ENCODE peak calls at places on chromosomes 12 and 14, in ten cellular contexts. M is lower leg skin, J is IMR-90, L is Caco-2, R is astrocyte, S is esophagus squamous epithelium, N is pancreas, I is left lung, K is lower lobe of right lung, V is BJ. P is an unnamed sample.

GRCh38 chr12:82527165-82527780 is 159.4 kb upstream of the TMTC2 start:
- DNase-seq in M (no peak), J (peak), L (no peak), R (peak), S (no peak), N (peak), I (no peak), K (no peak), V (peak), P (peak)

GRCh38 chr12:10901427-10901826 is 7.9 kb downstream of the TAS2R13 start:
- DNase-seq in M (no peak), J (no peak), L (no peak), R (no peak), S (no peak), N (no peak), I (no peak), K (no peak), V (no peak), P (no peak)

GRCh38 chr12:64737539-64737938 is 21.7 kb downstream of the GNS start:
- DNase-seq in M (no peak), J (no peak), L (no peak), R (no peak), S (no peak), N (no peak), I (no peak), K (no peak), V (no peak), P (no peak)

GRCh38 chr12:63994704-63995103 is 150.2 kb downstream of the SRGAP1 start:
- DNase-seq in M (no peak), J (peak), L (no peak), R (peak), S (no peak), N (no peak), I (no peak), K (no peak), V (no peak), P (peak)

GRCh38 chr14:72178517-72178916 is 246.3 kb downstream of the RGS6 start:
- DNase-seq in M (no peak), J (no peak), L (no peak), R (no peak), S (no peak), N (no peak), I (no peak), K (no peak), V (no peak), P (no peak)

GRCh38 chr12:109277255-109277898 is 31.7 kb downstream of the FOXN4 start:
- DNase-seq in M (no peak), J (no peak), L (no peak), R (no peak), S (no peak), N (no peak), I (no peak), K (no peak), V (no peak), P (no peak)

GRCh38 chr12:8822298-8822697 is at the start of gene A2ML1:
- DNase-seq in M (no peak), J (no peak), L (no peak), R (no peak), S (no peak), N (no peak), I (no peak), K (no peak), V (no peak), P (no peak)

GRCh38 chr12:112236386-112236785 is 111.0 kb downstream of the TRAFD1 start:
- DNase-seq in M (no peak), J (no peak), L (no peak), R (no peak), S (no peak), N (no peak), I (no peak), K (no peak), V (peak), P (no peak)

GRCh38 chr14:22200977-22201605 is 387.9 kb downstream of the DAD1 start:
- DNase-seq in M (no peak), J (peak), L (no peak), R (peak), S (no peak), N (no peak), I (no peak), K (no peak), V (no peak), P (peak)

GRCh38 chr12:6771509-6772330 is 600 bp upstream of the LAG3 start:
- DNase-seq in M (no peak), J (no peak), L (no peak), R (no peak), S (no peak), N (no peak), I (no peak), K (no peak), V (no peak), P (no peak)

GRCh38 chr12:76813972-76814371 is 50.1 kb downstream of the ZDHHC17 start:
- DNase-seq in M (no peak), J (no peak), L (no peak), R (no peak), S (no peak), N (no peak), I (no peak), K (no peak), V (no peak), P (no peak)

GRCh38 chr12:6613776-6614512 is 6.8 kb upstream of the CHD4 start:
- DNase-seq in M (peak), J (peak), L (peak), R (peak), S (peak), N (peak), I (peak), K (peak), V (peak), P (peak)

GRCh38 chr12:131045705-131046460 is 92.2 kb downstream of the ADGRD1 start:
- DNase-seq in M (no peak), J (no peak), L (no peak), R (no peak), S (no peak), N (no peak), I (peak), K (peak), V (no peak), P (no peak)

GRCh38 chr12:131370791-131371579 is 339.9 kb upstream of the SFSWAP start:
- DNase-seq in M (peak), J (no peak), L (no peak), R (no peak), S (no peak), N (no peak), I (no peak), K (no peak), V (no peak), P (no peak)

GRCh38 chr14:34250959-34251358 is 211.1 kb downstream of the SPTSSA start:
- DNase-seq in M (no peak), J (no peak), L (no peak), R (no peak), S (no peak), N (no peak), I (no peak), K (no peak), V (no peak), P (no peak)

GRCh38 chr12:57637364-57637763 is 4.4 kb upstream of the B4GALNT1 start:
- DNase-seq in M (peak), J (no peak), L (no peak), R (no peak), S (no peak), N (no peak), I (no peak), K (no peak), V (no peak), P (no peak)
- TF ChIP-seq CTCF in M (no peak), J (no peak), L (no peak), R (no peak), S (no peak), N (no peak), I (no peak), K (no peak), V (no peak), P (no peak)

DNA sequence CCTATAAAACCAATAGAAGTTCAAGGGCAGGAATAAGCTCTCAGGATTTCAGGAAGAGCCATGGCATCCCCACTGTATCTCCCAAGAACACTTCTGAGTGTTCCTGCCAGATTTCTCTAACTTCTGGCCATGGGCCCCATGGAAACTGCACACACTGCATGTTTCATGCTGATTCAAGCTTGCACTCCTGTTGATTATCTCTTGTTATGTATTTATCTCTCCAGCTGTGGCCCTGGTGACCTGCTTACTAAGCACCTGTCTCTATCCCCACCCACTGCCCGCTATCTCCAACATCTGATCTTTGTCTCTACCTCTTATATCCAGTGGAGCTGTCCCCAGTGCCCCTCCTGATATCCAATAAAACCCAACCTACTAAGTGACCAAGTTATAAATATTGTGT is 285.3 kb downstream of the PDZRN4 start:
- DNase-seq in M (no peak), J (no peak), L (no peak), R (no peak), S (no peak), N (no peak), I (no peak), K (no peak), V (no peak), P (no peak)
- H3K4me3 ChIP-seq in M (no peak), J (no peak), L (no peak), R (no peak), S (no peak), N (no peak), I (no peak), K (no peak), V (no peak), P (no peak)

DNA sequence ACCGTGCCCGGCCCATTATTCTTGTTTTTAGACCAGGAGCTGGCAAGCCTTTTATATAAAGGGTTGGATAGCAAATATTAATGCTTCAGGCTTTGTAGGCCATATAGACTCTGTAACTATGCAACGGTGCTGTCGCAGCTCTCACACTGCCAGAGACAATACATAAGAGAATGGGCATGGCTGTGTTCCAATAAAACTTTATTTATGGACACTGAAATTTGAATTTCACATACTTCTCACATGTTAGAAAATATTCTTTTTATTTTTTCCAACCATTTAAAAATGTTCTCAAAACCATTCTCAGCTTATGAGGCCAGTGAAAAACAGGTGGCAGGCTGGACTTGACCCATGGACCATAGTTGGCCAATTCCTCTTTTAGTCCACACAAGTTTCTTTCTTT is 13.0 kb upstream of the CDK2AP1 start:
- DNase-seq in M (no peak), J (no peak), L (no peak), R (no peak), S (no peak), N (no peak), I (no peak), K (no peak), V (no peak), P (no peak)
- TF ChIP-seq CTCF in M (no peak), J (no peak), L (no peak), R (no peak), S (no peak), N (no peak), I (no peak), K (no peak), V (no peak), P (no peak)

DNA sequence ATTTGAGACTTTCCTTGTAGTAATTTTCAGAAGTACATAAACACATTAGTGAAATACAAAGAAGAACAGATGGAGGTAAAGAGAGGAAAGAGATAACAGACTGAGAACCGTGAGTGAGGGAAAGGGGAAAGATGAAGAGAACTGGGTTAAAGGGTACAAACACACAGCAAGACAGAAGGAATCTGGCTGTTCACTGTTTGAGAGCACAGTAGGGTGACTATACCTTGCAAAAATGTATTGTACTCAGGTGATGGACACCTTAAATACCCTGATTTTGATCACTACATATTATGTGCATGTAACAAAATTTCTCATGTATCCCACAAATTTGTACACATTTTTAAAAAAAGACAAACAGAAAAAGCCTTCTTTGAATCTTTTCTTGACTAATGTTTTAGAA is 2.7 kb upstream of the TRHDE start:
- DNase-seq in M (no peak), J (no peak), L (no peak), R (no peak), S (no peak), N (no peak), I (no peak), K (no peak), V (no peak), P (no peak)
- H3K4me3 ChIP-seq in M (no peak), J (peak), L (no peak), R (peak), S (no peak), N (peak), I (no peak), K (no peak), V (peak), P (peak)

GRCh38 chr14:50342211-50343080 is 30.3 kb downstream of the DMAC2L start:
- DNase-seq in M (peak), J (peak), L (peak), R (peak), S (no peak), N (peak), I (peak), K (peak), V (peak), P (no peak)
- TF ChIP-seq CTCF in M (no peak), J (peak), L (peak), R (peak), S (peak), N (no peak), I (no peak), K (peak), V (peak), P (peak)